ENCODE peak calls at places on chromosome 14, in seven cellular contexts. One of them, this sample, is unnamed.
A peak's percentile ranks its signal among the peaks of the same experiment; 100 is the strongest.

GRCh38 chr14:97878727-97879126 is 1081.5 kb downstream of the VRK1 start:
- DNase-seq in stimulated activated CD4-positive, alpha-beta T cell treated with anti-CD3 and anti-CD28 coated beads, Interleukin-15, amount 100 ng/mL, for 1 hour: no peak
- DNase-seq in B cell: no peak
- DNase-seq in NCI-H2171 treated with DMSO at 0.1 percent for 48 hours: no peak
- DNase-seq in NCI-H2107: no peak
- DNase-seq in neural crest cell: no peak
- DNase-seq in central memory CD8-positive, alpha-beta T cell: no peak
- DNase-seq in this sample: no peak

GRCh38 chr14:90608281-90608680 is 207.9 kb downstream of the TTC7B start:
- DNase-seq in NCI-H2107: no peak
- DNase-seq in neural crest cell: no peak
- DNase-seq in stimulated activated CD4-positive, alpha-beta T cell treated with anti-CD3 and anti-CD28 coated beads, Interleukin-15, amount 100 ng/mL, for 1 hour: no peak
- DNase-seq in B cell: no peak
- DNase-seq in NCI-H2171 treated with DMSO at 0.1 percent for 48 hours: no peak
- DNase-seq in central memory CD8-positive, alpha-beta T cell: no peak
- DNase-seq in this sample: no peak

GRCh38 chr14:81235096-81235495 is 14.3 kb upstream of the GTF2A1 start:
- DNase-seq in central memory CD8-positive, alpha-beta T cell: no peak
- DNase-seq in NCI-H2107: no peak
- DNase-seq in B cell: no peak
- DNase-seq in neural crest cell: no peak
- DNase-seq in NCI-H2171 treated with DMSO at 0.1 percent for 48 hours: no peak
- DNase-seq in stimulated activated CD4-positive, alpha-beta T cell treated with anti-CD3 and anti-CD28 coated beads, Interleukin-15, amount 100 ng/mL, for 1 hour: no peak
- DNase-seq in this sample: no peak

GRCh38 chr14:90426663-90427062 is 29.8 kb downstream of the CALM1 start:
- DNase-seq in stimulated activated CD4-positive, alpha-beta T cell treated with anti-CD3 and anti-CD28 coated beads, Interleukin-15, amount 100 ng/mL, for 1 hour: no peak
- DNase-seq in NCI-H2107: no peak
- DNase-seq in central memory CD8-positive, alpha-beta T cell: no peak
- DNase-seq in neural crest cell: no peak
- DNase-seq in NCI-H2171 treated with DMSO at 0.1 percent for 48 hours: no peak
- DNase-seq in B cell: no peak
- DNase-seq in this sample: no peak

GRCh38 chr14:68291820-68292219 is 472.2 kb downstream of the RAD51B start:
- DNase-seq in central memory CD8-positive, alpha-beta T cell: no peak
- DNase-seq in stimulated activated CD4-positive, alpha-beta T cell treated with anti-CD3 and anti-CD28 coated beads, Interleukin-15, amount 100 ng/mL, for 1 hour: no peak
- DNase-seq in neural crest cell: no peak
- DNase-seq in NCI-H2171 treated with DMSO at 0.1 percent for 48 hours: peak; percentile 49
- DNase-seq in NCI-H2107: peak; percentile 8
- DNase-seq in B cell: no peak
- DNase-seq in this sample: no peak

GRCh38 chr14:91387135-91387849 is 30.3 kb downstream of the CCDC88C start:
- DNase-seq in stimulated activated CD4-positive, alpha-beta T cell treated with anti-CD3 and anti-CD28 coated beads, Interleukin-15, amount 100 ng/mL, for 1 hour: no peak
- DNase-seq in NCI-H2171 treated with DMSO at 0.1 percent for 48 hours: peak; percentile 51
- DNase-seq in central memory CD8-positive, alpha-beta T cell: no peak
- DNase-seq in neural crest cell: no peak
- DNase-seq in B cell: no peak
- DNase-seq in NCI-H2107: peak; percentile 86
- DNase-seq in this sample: no peak

GRCh38 chr14:77212097-77212873 is 30.7 kb downstream of the TMEM63C start:
- DNase-seq in NCI-H2107: no peak
- DNase-seq in stimulated activated CD4-positive, alpha-beta T cell treated with anti-CD3 and anti-CD28 coated beads, Interleukin-15, amount 100 ng/mL, for 1 hour: no peak
- DNase-seq in neural crest cell: no peak
- DNase-seq in central memory CD8-positive, alpha-beta T cell: no peak
- DNase-seq in B cell: no peak
- DNase-seq in NCI-H2171 treated with DMSO at 0.1 percent for 48 hours: no peak
- DNase-seq in this sample: no peak

GRCh38 chr14:55094630-55095157 is 34.4 kb upstream of the LGALS3 start:
- DNase-seq in B cell: no peak
- DNase-seq in stimulated activated CD4-positive, alpha-beta T cell treated with anti-CD3 and anti-CD28 coated beads, Interleukin-15, amount 100 ng/mL, for 1 hour: no peak
- DNase-seq in neural crest cell: no peak
- DNase-seq in central memory CD8-positive, alpha-beta T cell: no peak
- DNase-seq in NCI-H2171 treated with DMSO at 0.1 percent for 48 hours: peak; percentile 78
- DNase-seq in NCI-H2107: peak; percentile 66
- DNase-seq in this sample: no peak

GRCh38 chr14:91685600-91685999 is 46.3 kb downstream of the CATSPERB start:
- DNase-seq in NCI-H2171 treated with DMSO at 0.1 percent for 48 hours: no peak
- DNase-seq in NCI-H2107: no peak
- DNase-seq in central memory CD8-positive, alpha-beta T cell: no peak
- DNase-seq in stimulated activated CD4-positive, alpha-beta T cell treated with anti-CD3 and anti-CD28 coated beads, Interleukin-15, amount 100 ng/mL, for 1 hour: no peak
- DNase-seq in neural crest cell: no peak
- DNase-seq in B cell: no peak
- DNase-seq in this sample: no peak

GRCh38 chr14:51327376-51327775 is 87.3 kb downstream of the TMX1 start:
- DNase-seq in neural crest cell: no peak
- DNase-seq in NCI-H2171 treated with DMSO at 0.1 percent for 48 hours: no peak
- DNase-seq in stimulated activated CD4-positive, alpha-beta T cell treated with anti-CD3 and anti-CD28 coated beads, Interleukin-15, amount 100 ng/mL, for 1 hour: no peak
- DNase-seq in B cell: no peak
- DNase-seq in central memory CD8-positive, alpha-beta T cell: no peak
- DNase-seq in NCI-H2107: no peak
- DNase-seq in this sample: no peak

GRCh38 chr14:61222388-61222787 is 58.8 kb downstream of the TMEM30B start:
- DNase-seq in B cell: no peak
- DNase-seq in NCI-H2107: no peak
- DNase-seq in central memory CD8-positive, alpha-beta T cell: no peak
- DNase-seq in stimulated activated CD4-positive, alpha-beta T cell treated with anti-CD3 and anti-CD28 coated beads, Interleukin-15, amount 100 ng/mL, for 1 hour: no peak
- DNase-seq in neural crest cell: no peak
- DNase-seq in NCI-H2171 treated with DMSO at 0.1 percent for 48 hours: no peak
- DNase-seq in this sample: no peak

GRCh38 chr14:76256545-76256944 is 104.8 kb downstream of the GPATCH2L start:
- DNase-seq in stimulated activated CD4-positive, alpha-beta T cell treated with anti-CD3 and anti-CD28 coated beads, Interleukin-15, amount 100 ng/mL, for 1 hour: no peak
- DNase-seq in NCI-H2107: no peak
- DNase-seq in B cell: no peak
- DNase-seq in neural crest cell: no peak
- DNase-seq in NCI-H2171 treated with DMSO at 0.1 percent for 48 hours: no peak
- DNase-seq in central memory CD8-positive, alpha-beta T cell: no peak
- DNase-seq in this sample: no peak

GRCh38 chr14:23321572-23322547 is 603 bp downstream of the PABPN1 start:
- DNase-seq in stimulated activated CD4-positive, alpha-beta T cell treated with anti-CD3 and anti-CD28 coated beads, Interleukin-15, amount 100 ng/mL, for 1 hour: no peak
- DNase-seq in neural crest cell: peak; percentile 44
- DNase-seq in NCI-H2171 treated with DMSO at 0.1 percent for 48 hours: peak; percentile 47
- DNase-seq in central memory CD8-positive, alpha-beta T cell: no peak
- DNase-seq in B cell: no peak
- DNase-seq in NCI-H2107: peak; percentile 24
- DNase-seq in this sample: peak; percentile 34

GRCh38 chr14:90808759-90809529 is 7.3 kb downstream of the TTC7B start:
- DNase-seq in NCI-H2107: no peak
- DNase-seq in central memory CD8-positive, alpha-beta T cell: no peak
- DNase-seq in stimulated activated CD4-positive, alpha-beta T cell treated with anti-CD3 and anti-CD28 coated beads, Interleukin-15, amount 100 ng/mL, for 1 hour: no peak
- DNase-seq in B cell: no peak
- DNase-seq in neural crest cell: no peak
- DNase-seq in NCI-H2171 treated with DMSO at 0.1 percent for 48 hours: no peak
- DNase-seq in this sample: no peak

GRCh38 chr14:91595736-91596135 is 85.6 kb upstream of the PPP4R3A start:
- DNase-seq in stimulated activated CD4-positive, alpha-beta T cell treated with anti-CD3 and anti-CD28 coated beads, Interleukin-15, amount 100 ng/mL, for 1 hour: no peak
- DNase-seq in central memory CD8-positive, alpha-beta T cell: no peak
- DNase-seq in B cell: no peak
- DNase-seq in NCI-H2171 treated with DMSO at 0.1 percent for 48 hours: no peak
- DNase-seq in NCI-H2107: no peak
- DNase-seq in neural crest cell: no peak
- DNase-seq in this sample: no peak

GRCh38 chr14:104881369-104881979 is 16.4 kb downstream of the CEP170B start:
- DNase-seq in neural crest cell: no peak
- DNase-seq in central memory CD8-positive, alpha-beta T cell: no peak
- DNase-seq in NCI-H2171 treated with DMSO at 0.1 percent for 48 hours: peak; percentile 96
- DNase-seq in stimulated activated CD4-positive, alpha-beta T cell treated with anti-CD3 and anti-CD28 coated beads, Interleukin-15, amount 100 ng/mL, for 1 hour: no peak
- DNase-seq in B cell: no peak
- DNase-seq in NCI-H2107: peak; percentile 93
- DNase-seq in this sample: no peak

GRCh38 chr14:95057147-95057546 is 100.2 kb downstream of the DICER1 start:
- DNase-seq in stimulated activated CD4-positive, alpha-beta T cell treated with anti-CD3 and anti-CD28 coated beads, Interleukin-15, amount 100 ng/mL, for 1 hour: no peak
- DNase-seq in NCI-H2107: no peak
- DNase-seq in neural crest cell: no peak
- DNase-seq in NCI-H2171 treated with DMSO at 0.1 percent for 48 hours: no peak
- DNase-seq in B cell: no peak
- DNase-seq in central memory CD8-positive, alpha-beta T cell: no peak
- DNase-seq in this sample: no peak

GRCh38 chr14:102462391-102462790 is 47.2 kb downstream of the ANKRD9 start:
- DNase-seq in NCI-H2171 treated with DMSO at 0.1 percent for 48 hours: peak; percentile 62
- DNase-seq in central memory CD8-positive, alpha-beta T cell: no peak
- DNase-seq in NCI-H2107: peak; percentile 22
- DNase-seq in B cell: no peak
- DNase-seq in neural crest cell: no peak
- DNase-seq in stimulated activated CD4-positive, alpha-beta T cell treated with anti-CD3 and anti-CD28 coated beads, Interleukin-15, amount 100 ng/mL, for 1 hour: no peak
- DNase-seq in this sample: no peak

GRCh38 chr14:71115306-71115705 is 208.0 kb downstream of the PCNX1 start:
- DNase-seq in central memory CD8-positive, alpha-beta T cell: no peak
- DNase-seq in NCI-H2107: no peak
- DNase-seq in neural crest cell: no peak
- DNase-seq in stimulated activated CD4-positive, alpha-beta T cell treated with anti-CD3 and anti-CD28 coated beads, Interleukin-15, amount 100 ng/mL, for 1 hour: no peak
- DNase-seq in NCI-H2171 treated with DMSO at 0.1 percent for 48 hours: no peak
- DNase-seq in B cell: no peak
- DNase-seq in this sample: no peak

GRCh38 chr14:92527724-92528123 is 14.1 kb downstream of the RIN3 start:
- DNase-seq in NCI-H2171 treated with DMSO at 0.1 percent for 48 hours: no peak
- DNase-seq in NCI-H2107: no peak
- DNase-seq in stimulated activated CD4-positive, alpha-beta T cell treated with anti-CD3 and anti-CD28 coated beads, Interleukin-15, amount 100 ng/mL, for 1 hour: no peak
- DNase-seq in neural crest cell: no peak
- DNase-seq in B cell: no peak
- DNase-seq in central memory CD8-positive, alpha-beta T cell: no peak
- DNase-seq in this sample: no peak

GRCh38 chr14:95707327-95707726 is 6.6 kb downstream of the TCL1A start:
- DNase-seq in stimulated activated CD4-positive, alpha-beta T cell treated with anti-CD3 and anti-CD28 coated beads, Interleukin-15, amount 100 ng/mL, for 1 hour: no peak
- DNase-seq in B cell: no peak
- DNase-seq in NCI-H2171 treated with DMSO at 0.1 percent for 48 hours: no peak
- DNase-seq in neural crest cell: no peak
- DNase-seq in central memory CD8-positive, alpha-beta T cell: no peak
- DNase-seq in NCI-H2107: no peak
- DNase-seq in this sample: no peak

GRCh38 chr14:94483729-94484275 is 7.8 kb upstream of the SERPINA9 start:
- DNase-seq in neural crest cell: no peak
- DNase-seq in NCI-H2171 treated with DMSO at 0.1 percent for 48 hours: no peak
- DNase-seq in central memory CD8-positive, alpha-beta T cell: no peak
- DNase-seq in B cell: no peak
- DNase-seq in NCI-H2107: no peak
- DNase-seq in stimulated activated CD4-positive, alpha-beta T cell treated with anti-CD3 and anti-CD28 coated beads, Interleukin-15, amount 100 ng/mL, for 1 hour: no peak
- DNase-seq in this sample: no peak

GRCh38 chr14:70052990-70053389 is 135.8 kb downstream of the SLC8A3 start:
- DNase-seq in central memory CD8-positive, alpha-beta T cell: no peak
- DNase-seq in B cell: no peak
- DNase-seq in stimulated activated CD4-positive, alpha-beta T cell treated with anti-CD3 and anti-CD28 coated beads, Interleukin-15, amount 100 ng/mL, for 1 hour: no peak
- DNase-seq in NCI-H2107: no peak
- DNase-seq in neural crest cell: peak; percentile 61
- DNase-seq in NCI-H2171 treated with DMSO at 0.1 percent for 48 hours: no peak
- DNase-seq in this sample: no peak

GRCh38 chr14:101559624-101560533 is 1.4 kb upstream of the DIO3 start:
- DNase-seq in NCI-H2171 treated with DMSO at 0.1 percent for 48 hours: peak; percentile 8
- DNase-seq in stimulated activated CD4-positive, alpha-beta T cell treated with anti-CD3 and anti-CD28 coated beads, Interleukin-15, amount 100 ng/mL, for 1 hour: no peak
- DNase-seq in central memory CD8-positive, alpha-beta T cell: no peak
- DNase-seq in neural crest cell: peak; percentile 32
- DNase-seq in B cell: peak; percentile 67
- DNase-seq in NCI-H2107: no peak
- DNase-seq in this sample: no peak

GRCh38 chr14:79256311-79256879 is 954.9 kb downstream of the DIO2 start:
- DNase-seq in neural crest cell: no peak
- DNase-seq in B cell: no peak
- DNase-seq in NCI-H2171 treated with DMSO at 0.1 percent for 48 hours: peak; percentile 71
- DNase-seq in stimulated activated CD4-positive, alpha-beta T cell treated with anti-CD3 and anti-CD28 coated beads, Interleukin-15, amount 100 ng/mL, for 1 hour: no peak
- DNase-seq in central memory CD8-positive, alpha-beta T cell: no peak
- DNase-seq in NCI-H2107: no peak
- DNase-seq in this sample: no peak

GRCh38 chr14:99684356-99684952 is 356 bp downstream of the CYP46A1 start:
- DNase-seq in neural crest cell: no peak
- DNase-seq in stimulated activated CD4-positive, alpha-beta T cell treated with anti-CD3 and anti-CD28 coated beads, Interleukin-15, amount 100 ng/mL, for 1 hour: no peak
- DNase-seq in NCI-H2171 treated with DMSO at 0.1 percent for 48 hours: peak; percentile 46
- DNase-seq in B cell: no peak
- DNase-seq in NCI-H2107: no peak
- DNase-seq in central memory CD8-positive, alpha-beta T cell: no peak
- DNase-seq in this sample: no peak

GRCh38 chr14:91352101-91352500 is 65.5 kb downstream of the CCDC88C start:
- DNase-seq in central memory CD8-positive, alpha-beta T cell: no peak
- DNase-seq in NCI-H2171 treated with DMSO at 0.1 percent for 48 hours: no peak
- DNase-seq in NCI-H2107: peak; percentile 54
- DNase-seq in neural crest cell: no peak
- DNase-seq in stimulated activated CD4-positive, alpha-beta T cell treated with anti-CD3 and anti-CD28 coated beads, Interleukin-15, amount 100 ng/mL, for 1 hour: no peak
- DNase-seq in B cell: no peak
- DNase-seq in this sample: no peak

GRCh38 chr14:68919129-68919927 is 59.8 kb downstream of the ACTN1 start:
- DNase-seq in central memory CD8-positive, alpha-beta T cell: no peak
- DNase-seq in stimulated activated CD4-positive, alpha-beta T cell treated with anti-CD3 and anti-CD28 coated beads, Interleukin-15, amount 100 ng/mL, for 1 hour: no peak
- DNase-seq in NCI-H2107: no peak
- DNase-seq in B cell: no peak
- DNase-seq in NCI-H2171 treated with DMSO at 0.1 percent for 48 hours: no peak
- DNase-seq in neural crest cell: no peak
- DNase-seq in this sample: no peak

GRCh38 chr14:57816568-57817284 is 49.2 kb downstream of the SLC35F4 start:
- DNase-seq in neural crest cell: no peak
- DNase-seq in stimulated activated CD4-positive, alpha-beta T cell treated with anti-CD3 and anti-CD28 coated beads, Interleukin-15, amount 100 ng/mL, for 1 hour: no peak
- DNase-seq in B cell: no peak
- DNase-seq in central memory CD8-positive, alpha-beta T cell: no peak
- DNase-seq in NCI-H2107: no peak
- DNase-seq in NCI-H2171 treated with DMSO at 0.1 percent for 48 hours: no peak
- DNase-seq in this sample: no peak

GRCh38 chr14:94036328-94037167 is 10.4 kb downstream of the OTUB2 start:
- DNase-seq in NCI-H2171 treated with DMSO at 0.1 percent for 48 hours: peak; percentile 9
- DNase-seq in B cell: peak; percentile 75
- DNase-seq in NCI-H2107: peak; percentile 11
- DNase-seq in stimulated activated CD4-positive, alpha-beta T cell treated with anti-CD3 and anti-CD28 coated beads, Interleukin-15, amount 100 ng/mL, for 1 hour: peak; percentile 51
- DNase-seq in neural crest cell: peak; percentile 70
- DNase-seq in central memory CD8-positive, alpha-beta T cell: peak; percentile 55
- DNase-seq in this sample: peak; percentile 65